ENCODE peak calls at places on chromosomes 2 and 18, in four cellular contexts. One of them, this sample, is unnamed.

GRCh38 chr2:36322108-36322507 is 33.5 kb upstream of the CRIM1 start:
- DNase-seq in cardiac muscle cell: peak; percentile 53
- DNase-seq in neuronal stem cell: no peak
- DNase-seq in fibroblast of lung: peak; percentile 68
- DNase-seq in this sample: no peak

GRCh38 chr2:1233280-1233679 is 180.0 kb upstream of the TPO start:
- DNase-seq in fibroblast of lung: no peak
- DNase-seq in cardiac muscle cell: no peak
- DNase-seq in neuronal stem cell: no peak
- DNase-seq in this sample: no peak

GRCh38 chr2:192298664-192299063 is 103.9 kb upstream of the TMEFF2 start:
- DNase-seq in fibroblast of lung: no peak
- DNase-seq in cardiac muscle cell: peak; percentile 3
- DNase-seq in neuronal stem cell: no peak
- DNase-seq in this sample: no peak

GRCh38 chr2:195500878-195501277 is 156.1 kb upstream of the SLC39A10 start:
- DNase-seq in fibroblast of lung: no peak
- DNase-seq in neuronal stem cell: no peak
- DNase-seq in cardiac muscle cell: no peak
- DNase-seq in this sample: no peak

GRCh38 chr2:27049422-27050280 is 1.8 kb upstream of the AGBL5 start:
- DNase-seq in fibroblast of lung: no peak
- DNase-seq in cardiac muscle cell: no peak
- DNase-seq in neuronal stem cell: no peak
- DNase-seq in this sample: peak; percentile 64

GRCh38 chr2:29611261-29611660 is 310.1 kb downstream of the ALK start:
- DNase-seq in fibroblast of lung: no peak
- DNase-seq in neuronal stem cell: no peak
- DNase-seq in cardiac muscle cell: no peak
- DNase-seq in this sample: no peak

GRCh38 chr2:38277245-38278119 is 99.6 kb downstream of the ATL2 start:
- DNase-seq in cardiac muscle cell: no peak
- DNase-seq in fibroblast of lung: no peak
- DNase-seq in neuronal stem cell: no peak
- DNase-seq in this sample: no peak

GRCh38 chr2:48070415-48070814 is 164.1 kb upstream of the FBXO11 start:
- DNase-seq in neuronal stem cell: no peak
- DNase-seq in cardiac muscle cell: peak; percentile 2
- DNase-seq in fibroblast of lung: no peak
- DNase-seq in this sample: no peak

GRCh38 chr18:6370410-6370809 is 44.3 kb downstream of the L3MBTL4 start:
- DNase-seq in cardiac muscle cell: no peak
- DNase-seq in neuronal stem cell: no peak
- DNase-seq in fibroblast of lung: no peak
- DNase-seq in this sample: no peak

GRCh38 chr2:150133623-150134022 is 353.8 kb downstream of the RND3 start:
- DNase-seq in neuronal stem cell: no peak
- DNase-seq in cardiac muscle cell: peak; percentile 83
- DNase-seq in fibroblast of lung: peak; percentile 80
- DNase-seq in this sample: no peak

GRCh38 chr18:3827236-3827635 is 377.3 kb downstream of the TGIF1 start:
- DNase-seq in fibroblast of lung: no peak
- DNase-seq in cardiac muscle cell: peak; percentile 8
- DNase-seq in neuronal stem cell: no peak
- DNase-seq in this sample: no peak

GRCh38 chr2:47067788-47068407 is 87.2 kb downstream of the STPG4 start:
- DNase-seq in cardiac muscle cell: no peak
- DNase-seq in fibroblast of lung: no peak
- DNase-seq in neuronal stem cell: no peak
- DNase-seq in this sample: no peak

GRCh38 chr18:75811156-75811555 is 383.7 kb upstream of the SMIM21 start:
- DNase-seq in neuronal stem cell: no peak
- DNase-seq in fibroblast of lung: peak; percentile 1
- DNase-seq in cardiac muscle cell: peak; percentile 1
- DNase-seq in this sample: no peak

GRCh38 chr2:239533917-239534316 is 133.1 kb upstream of the HDAC4 start:
- DNase-seq in neuronal stem cell: no peak
- DNase-seq in cardiac muscle cell: peak; percentile 27
- DNase-seq in fibroblast of lung: peak; percentile 12
- DNase-seq in this sample: no peak

GRCh38 chr2:26043862-26044736 is 10.2 kb downstream of the RAB10 start:
- DNase-seq in fibroblast of lung: peak; percentile 48
- DNase-seq in neuronal stem cell: no peak
- DNase-seq in cardiac muscle cell: peak; percentile 59
- DNase-seq in this sample: peak; percentile 59

GRCh38 chr18:8654482-8655451 is 45.5 kb downstream of the RAB12 start:
- DNase-seq in neuronal stem cell: no peak
- DNase-seq in fibroblast of lung: peak; percentile 57
- DNase-seq in cardiac muscle cell: peak; percentile 43
- DNase-seq in this sample: no peak

GRCh38 chr2:46803551-46803885 is 112.1 kb downstream of the MCFD2 start:
- DNase-seq in cardiac muscle cell: no peak
- DNase-seq in fibroblast of lung: no peak
- DNase-seq in neuronal stem cell: no peak
- DNase-seq in this sample: peak; percentile 58

GRCh38 chr2:102063360-102063947 is 71.7 kb downstream of the IL1R2 start:
- DNase-seq in cardiac muscle cell: peak; percentile 97
- DNase-seq in fibroblast of lung: peak; percentile 83
- DNase-seq in neuronal stem cell: no peak
- DNase-seq in this sample: peak; percentile 90

GRCh38 chr2:64649626-64650025 is 4.1 kb downstream of the SERTAD2 start:
- DNase-seq in cardiac muscle cell: no peak
- DNase-seq in neuronal stem cell: no peak
- DNase-seq in fibroblast of lung: no peak
- DNase-seq in this sample: no peak

GRCh38 chr2:237025090-237025865 is 60.4 kb upstream of the COPS8 start:
- DNase-seq in cardiac muscle cell: peak; percentile 73
- DNase-seq in fibroblast of lung: peak; percentile 92
- DNase-seq in neuronal stem cell: no peak
- DNase-seq in this sample: peak; percentile 66

GRCh38 chr18:57943723-57944122 is 100.3 kb upstream of the NEDD4L start:
- DNase-seq in fibroblast of lung: peak; percentile 61
- DNase-seq in cardiac muscle cell: no peak
- DNase-seq in neuronal stem cell: no peak
- DNase-seq in this sample: no peak

GRCh38 chr2:122028371-122029102 is 273.1 kb downstream of the TSN start:
- DNase-seq in fibroblast of lung: peak; percentile 8
- DNase-seq in cardiac muscle cell: peak; percentile 85
- DNase-seq in neuronal stem cell: no peak
- DNase-seq in this sample: peak; percentile 28

GRCh38 chr2:44804406-44805235 is 136.9 kb upstream of the SIX3 start:
- DNase-seq in fibroblast of lung: no peak
- DNase-seq in cardiac muscle cell: no peak
- DNase-seq in neuronal stem cell: peak; percentile 75
- DNase-seq in this sample: no peak
- H3K4me1 ChIP-seq in fibroblast of lung: no peaks in the 10 kb centered on the region
- H3K4me1 ChIP-seq in cardiac muscle cell: no peaks in the 10 kb centered on the region
- H3K4me1 ChIP-seq in neuronal stem cell: peaks cover 29% of the 10 kb centered on the region
- H3K4me1 ChIP-seq in this sample: no peaks in the 10 kb centered on the region

DNA sequence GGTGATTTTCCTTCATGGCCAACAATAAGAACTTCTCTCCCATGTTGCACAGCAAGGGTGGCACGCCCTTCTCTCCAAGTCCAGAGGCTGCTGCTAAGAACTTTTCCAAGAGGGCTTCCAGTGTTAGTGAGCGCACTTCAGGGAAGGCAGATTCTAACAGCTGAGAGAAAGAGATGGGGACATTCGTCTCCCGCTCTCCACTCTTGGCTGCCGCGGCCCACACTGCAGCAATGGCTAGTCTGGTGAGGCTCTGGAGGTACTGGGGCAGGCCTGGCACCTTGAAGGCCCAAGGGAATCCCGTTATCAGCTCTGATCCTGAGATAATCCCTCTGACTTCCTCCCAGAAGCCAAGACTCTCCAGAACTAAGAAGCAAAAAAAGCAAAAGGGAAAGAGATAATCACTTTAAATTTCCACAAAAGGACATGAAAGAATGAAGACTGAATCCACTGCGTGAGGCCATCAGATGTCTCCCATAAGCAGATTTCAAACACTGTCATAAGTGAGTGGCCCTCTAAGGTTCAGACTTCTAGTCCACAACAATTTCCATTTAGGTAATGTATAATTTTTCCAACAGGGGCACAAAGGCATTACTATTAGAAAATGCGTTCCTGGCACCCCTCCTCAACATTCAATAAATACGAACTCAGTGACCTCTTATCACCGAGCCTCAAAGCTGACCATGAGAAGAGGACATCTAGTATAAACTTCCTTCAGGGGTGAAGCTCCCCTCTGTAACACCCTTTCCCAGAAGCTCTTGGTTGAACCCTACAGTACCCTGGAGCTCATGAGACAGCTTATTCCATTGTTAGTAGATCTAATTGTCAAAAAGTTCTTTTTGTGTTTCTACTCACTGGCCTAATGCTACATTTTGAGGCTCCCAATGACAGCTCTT is 66.7 kb upstream of the ZFP36L2 start:
- DNase-seq in neuronal stem cell: no peak
- DNase-seq in cardiac muscle cell: no peak
- DNase-seq in fibroblast of lung: no peak
- DNase-seq in this sample: no peak
- H3K27ac ChIP-seq in neuronal stem cell: no peak overlapping the region
- H3K27ac ChIP-seq in cardiac muscle cell: no peak overlapping the region
- H3K27ac ChIP-seq in fibroblast of lung: peak overlapping the region; percentile 60
- H3K27ac ChIP-seq in this sample: peak overlapping the region; percentile 74

DNA sequence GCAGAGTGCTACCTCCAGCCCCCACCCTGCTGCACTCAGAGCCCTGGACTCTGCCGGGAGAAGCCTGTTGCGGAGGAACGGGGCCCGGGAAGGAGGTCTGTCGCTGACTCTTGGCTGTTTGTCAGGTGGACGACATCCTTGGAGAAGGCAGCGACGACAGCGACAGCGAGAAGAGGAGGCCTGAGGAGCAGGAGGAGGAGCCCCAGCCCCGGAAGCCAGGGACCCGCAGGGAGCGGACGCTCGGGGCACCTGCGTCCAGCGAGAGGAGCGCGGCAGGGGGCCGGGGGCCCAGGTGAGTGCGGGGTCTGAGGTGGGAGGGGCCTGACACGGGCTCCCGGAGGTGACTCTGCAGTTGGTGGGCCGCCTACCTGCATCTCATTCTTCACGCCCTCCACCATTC is 56.6 kb downstream of the CTDP1 start:
- DNase-seq in neuronal stem cell: no peak
- DNase-seq in cardiac muscle cell: no peak
- DNase-seq in fibroblast of lung: no peak
- DNase-seq in this sample: no peak
- H3K9me3 ChIP-seq in neuronal stem cell: peaks cover 47% of the 10 kb centered on the region
- H3K9me3 ChIP-seq in cardiac muscle cell: no peaks in the 10 kb centered on the region
- H3K9me3 ChIP-seq in fibroblast of lung: peaks cover 14% of the 10 kb centered on the region
- H3K9me3 ChIP-seq in this sample: peaks cover 6% of the 10 kb centered on the region

GRCh38 chr2:187900023-187900422 is 345.8 kb upstream of the TFPI start:
- DNase-seq in cardiac muscle cell: no peak
- DNase-seq in neuronal stem cell: no peak
- DNase-seq in fibroblast of lung: no peak
- DNase-seq in this sample: no peak
- H3K4me1 ChIP-seq in cardiac muscle cell: no peaks in the 10 kb centered on the region
- H3K4me1 ChIP-seq in neuronal stem cell: no peaks in the 10 kb centered on the region
- H3K4me1 ChIP-seq in fibroblast of lung: no peaks in the 10 kb centered on the region
- H3K4me1 ChIP-seq in this sample: no peaks in the 10 kb centered on the region

GRCh38 chr18:25467226-25468065 is 115.5 kb upstream of the ZNF521 start:
- DNase-seq in fibroblast of lung: peak; percentile 55
- DNase-seq in cardiac muscle cell: no peak
- DNase-seq in neuronal stem cell: peak; percentile 4
- DNase-seq in this sample: peak; percentile 68
- H3K27ac ChIP-seq in fibroblast of lung: no peak overlapping the region
- H3K27ac ChIP-seq in cardiac muscle cell: no peak overlapping the region
- H3K27ac ChIP-seq in neuronal stem cell: peak overlapping the region; percentile 93
- H3K27ac ChIP-seq in this sample: peak overlapping the region; percentile 70